ENCODE peak calls at places on chromosomes 7 and 10, in seven cellular contexts. One of them, this sample, is unnamed.

GRCh38 chr10:13173619-13174018 is 12.3 kb downstream of the MCM10 start:
- DNase-seq in mammary epithelial cell: no peak
- DNase-seq in HepG2: peak; percentile 65
- DNase-seq in fibroblast of lung: no peak
- DNase-seq in astrocyte: no peak
- DNase-seq in K562: no peak
- DNase-seq in H1: no peak
- DNase-seq in this sample: no peak

GRCh38 chr10:98135222-98135899 is 904 bp downstream of the R3HCC1L start:
- DNase-seq in HepG2: no peak
- DNase-seq in H1: no peak
- DNase-seq in fibroblast of lung: peak; percentile 25
- DNase-seq in astrocyte: peak; percentile 2
- DNase-seq in K562: no peak
- DNase-seq in mammary epithelial cell: no peak
- DNase-seq in this sample: no peak

GRCh38 chr10:80581469-80581835 is 43.8 kb downstream of the SH2D4B start:
- DNase-seq in HepG2: no peak
- DNase-seq in H1: no peak
- DNase-seq in K562: no peak
- DNase-seq in astrocyte: no peak
- DNase-seq in fibroblast of lung: no peak
- DNase-seq in mammary epithelial cell: no peak
- DNase-seq in this sample: no peak

GRCh38 chr7:14092376-14092775 is 102.9 kb upstream of the ETV1 start:
- DNase-seq in mammary epithelial cell: no peak
- DNase-seq in K562: no peak
- DNase-seq in HepG2: no peak
- DNase-seq in astrocyte: no peak
- DNase-seq in fibroblast of lung: no peak
- DNase-seq in H1: no peak
- DNase-seq in this sample: no peak

GRCh38 chr10:16653223-16653622 is 131.5 kb upstream of the C1QL3 start:
- DNase-seq in HepG2: no peak
- DNase-seq in mammary epithelial cell: peak; percentile 8
- DNase-seq in fibroblast of lung: no peak
- DNase-seq in H1: no peak
- DNase-seq in K562: no peak
- DNase-seq in astrocyte: no peak
- DNase-seq in this sample: no peak

GRCh38 chr10:34299105-34299611 is 515.9 kb downstream of the PARD3 start:
- DNase-seq in fibroblast of lung: peak; percentile 55
- DNase-seq in mammary epithelial cell: peak; percentile 34
- DNase-seq in H1: no peak
- DNase-seq in K562: no peak
- DNase-seq in HepG2: no peak
- DNase-seq in astrocyte: peak; percentile 60
- DNase-seq in this sample: no peak

GRCh38 chr10:122301055-122301810 is 30.1 kb downstream of the BTBD16 start:
- DNase-seq in fibroblast of lung: peak; percentile 38
- DNase-seq in mammary epithelial cell: no peak
- DNase-seq in H1: no peak
- DNase-seq in K562: no peak
- DNase-seq in HepG2: no peak
- DNase-seq in astrocyte: peak; percentile 96
- DNase-seq in this sample: no peak

GRCh38 chr10:132590752-132591121 is 53.1 kb downstream of the INPP5A start:
- DNase-seq in H1: no peak
- DNase-seq in astrocyte: no peak
- DNase-seq in mammary epithelial cell: peak; percentile 6
- DNase-seq in K562: no peak
- DNase-seq in HepG2: no peak
- DNase-seq in fibroblast of lung: no peak
- DNase-seq in this sample: no peak

GRCh38 chr10:18164771-18165361 is 24.6 kb downstream of the CACNB2 start:
- DNase-seq in fibroblast of lung: peak; percentile 98
- DNase-seq in mammary epithelial cell: no peak
- DNase-seq in K562: no peak
- DNase-seq in H1: no peak
- DNase-seq in astrocyte: peak; percentile 93
- DNase-seq in HepG2: no peak
- DNase-seq in this sample: no peak

GRCh38 chr7:131629203-131629871 is 72.9 kb upstream of the PODXL start:
- DNase-seq in K562: no peak
- DNase-seq in mammary epithelial cell: peak; percentile 40
- DNase-seq in H1: no peak
- DNase-seq in HepG2: no peak
- DNase-seq in astrocyte: peak; percentile 74
- DNase-seq in fibroblast of lung: peak; percentile 38
- DNase-seq in this sample: no peak

DNA sequence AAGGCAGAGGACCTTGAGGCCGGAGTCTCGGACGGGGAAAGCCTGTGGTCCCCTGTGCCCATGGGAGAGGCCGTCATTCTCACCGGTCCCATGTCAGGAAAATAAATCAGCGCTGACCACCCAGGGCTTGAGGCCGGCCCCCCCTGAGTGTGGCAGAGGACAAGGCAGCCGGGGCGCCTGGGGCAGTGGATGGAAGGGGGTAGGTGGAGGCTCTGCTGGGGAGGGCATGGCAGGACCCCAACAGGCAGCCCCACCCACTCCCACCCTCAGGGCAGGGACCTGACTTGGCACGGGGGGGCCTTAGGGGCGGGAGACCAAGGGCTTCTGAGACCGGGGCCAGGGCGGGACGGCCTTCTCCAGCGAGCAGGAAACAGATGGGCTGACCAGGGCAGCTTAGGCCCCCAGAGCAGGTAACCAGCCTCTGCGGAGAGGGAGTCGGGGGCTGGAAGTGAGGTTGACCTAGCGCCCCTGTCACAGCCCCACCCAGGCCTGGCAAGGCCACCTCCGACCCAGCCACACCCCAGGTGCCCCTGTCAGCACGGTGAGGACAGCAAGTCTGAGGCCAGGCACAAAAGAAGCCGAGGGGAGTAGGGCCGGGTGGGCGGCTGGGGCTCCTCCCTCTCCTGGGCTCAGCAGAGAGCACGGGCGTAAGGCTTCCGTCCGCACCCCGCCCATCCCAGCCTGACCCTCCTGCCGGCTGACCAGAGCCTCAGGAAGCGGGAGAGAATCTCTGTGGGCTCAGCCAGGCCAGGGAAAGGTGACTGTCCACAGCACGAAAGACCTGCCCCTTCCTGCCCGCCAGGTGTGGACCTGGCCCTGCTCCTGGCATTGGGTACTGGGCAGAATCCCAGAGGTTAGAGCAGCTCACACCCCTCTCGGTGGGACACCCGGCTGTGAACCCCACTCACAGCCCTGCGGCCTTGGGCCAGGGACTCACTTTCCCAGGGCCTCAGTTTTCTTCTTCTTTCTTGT is 87.4 kb downstream of the FOXL3 start:
- DNase-seq in H1: no peak
- DNase-seq in fibroblast of lung: no peak
- DNase-seq in K562: no peak
- DNase-seq in astrocyte: no peak
- DNase-seq in mammary epithelial cell: no peak
- DNase-seq in HepG2: no peak
- DNase-seq in this sample: no peak
- H3K4me1 ChIP-seq in H1: peaks cover 8% of the 10 kb centered on the region
- H3K4me1 ChIP-seq in fibroblast of lung: no peaks in the 10 kb centered on the region
- H3K4me1 ChIP-seq in K562: no peaks in the 10 kb centered on the region
- H3K4me1 ChIP-seq in astrocyte: no peaks in the 10 kb centered on the region
- H3K4me1 ChIP-seq in mammary epithelial cell: peaks cover 16% of the 10 kb centered on the region
- H3K4me1 ChIP-seq in HepG2: peaks cover 52% of the 10 kb centered on the region
- H3K4me1 ChIP-seq in this sample: no peaks in the 10 kb centered on the region

GRCh38 chr10:8044908-8045727 is 9.4 kb upstream of the GATA3 start:
- DNase-seq in K562: peak; percentile 28
- DNase-seq in fibroblast of lung: no peak
- DNase-seq in astrocyte: no peak
- DNase-seq in H1: no peak
- DNase-seq in mammary epithelial cell: peak; percentile 27
- DNase-seq in HepG2: no peak
- DNase-seq in this sample: no peak
- TF ChIP-seq EZH2 in K562: peak; percentile 50
- TF ChIP-seq EZH2 in fibroblast of lung: peak; percentile 87
- TF ChIP-seq EZH2 in astrocyte: peak; percentile 64
- TF ChIP-seq EZH2 in H1: peak; percentile 41
- TF ChIP-seq EZH2 in mammary epithelial cell: no peak
- TF ChIP-seq EZH2 in HepG2: peak; percentile 59
- TF ChIP-seq EZH2 in this sample: no peak

GRCh38 chr10:96280859-96281258 is 9.5 kb upstream of the BLNK start:
- DNase-seq in HepG2: no peak
- DNase-seq in H1: no peak
- DNase-seq in fibroblast of lung: no peak
- DNase-seq in mammary epithelial cell: peak; percentile 82
- DNase-seq in K562: no peak
- DNase-seq in astrocyte: no peak
- DNase-seq in this sample: no peak
- H3K4me1 ChIP-seq in HepG2: no peaks in the 10 kb centered on the region
- H3K4me1 ChIP-seq in H1: no peaks in the 10 kb centered on the region
- H3K4me1 ChIP-seq in fibroblast of lung: no peaks in the 10 kb centered on the region
- H3K4me1 ChIP-seq in mammary epithelial cell: peaks cover 41% of the 10 kb centered on the region
- H3K4me1 ChIP-seq in K562: no peaks in the 10 kb centered on the region
- H3K4me1 ChIP-seq in astrocyte: no peaks in the 10 kb centered on the region
- H3K4me1 ChIP-seq in this sample: no peaks in the 10 kb centered on the region

GRCh38 chr10:22026287-22026686 is 22.8 kb upstream of the DNAJC1 start:
- DNase-seq in K562: no peak
- DNase-seq in H1: no peak
- DNase-seq in mammary epithelial cell: no peak
- DNase-seq in astrocyte: no peak
- DNase-seq in fibroblast of lung: no peak
- DNase-seq in HepG2: no peak
- DNase-seq in this sample: no peak

GRCh38 chr10:22029450-22030236 is 26.1 kb upstream of the DNAJC1 start:
- DNase-seq in fibroblast of lung: peak; percentile 4
- DNase-seq in astrocyte: no peak
- DNase-seq in K562: no peak
- DNase-seq in HepG2: no peak
- DNase-seq in H1: no peak
- DNase-seq in mammary epithelial cell: peak; percentile 5
- DNase-seq in this sample: no peak

GRCh38 chr10:22023508-22023907 is 20.0 kb upstream of the DNAJC1 start:
- DNase-seq in astrocyte: no peak
- DNase-seq in mammary epithelial cell: no peak
- DNase-seq in H1: no peak
- DNase-seq in fibroblast of lung: no peak
- DNase-seq in HepG2: no peak
- DNase-seq in K562: no peak
- DNase-seq in this sample: no peak

GRCh38 chr10:22030421-22030820 is 26.9 kb upstream of the DNAJC1 start:
- DNase-seq in fibroblast of lung: no peak
- DNase-seq in H1: no peak
- DNase-seq in mammary epithelial cell: no peak
- DNase-seq in HepG2: no peak
- DNase-seq in K562: no peak
- DNase-seq in astrocyte: no peak
- DNase-seq in this sample: no peak

GRCh38 chr10:22027666-22028238 is 24.2 kb upstream of the DNAJC1 start:
- DNase-seq in HepG2: no peak
- DNase-seq in H1: no peak
- DNase-seq in astrocyte: no peak
- DNase-seq in mammary epithelial cell: no peak
- DNase-seq in K562: no peak
- DNase-seq in fibroblast of lung: no peak
- DNase-seq in this sample: no peak
- TF ChIP-seq EZH2 in HepG2: no peak
- TF ChIP-seq EZH2 in H1: no peak
- TF ChIP-seq EZH2 in astrocyte: no peak
- TF ChIP-seq EZH2 in mammary epithelial cell: no peak
- TF ChIP-seq EZH2 in K562: no peak
- TF ChIP-seq EZH2 in fibroblast of lung: no peak
- TF ChIP-seq EZH2 in this sample: no peak

DNA sequence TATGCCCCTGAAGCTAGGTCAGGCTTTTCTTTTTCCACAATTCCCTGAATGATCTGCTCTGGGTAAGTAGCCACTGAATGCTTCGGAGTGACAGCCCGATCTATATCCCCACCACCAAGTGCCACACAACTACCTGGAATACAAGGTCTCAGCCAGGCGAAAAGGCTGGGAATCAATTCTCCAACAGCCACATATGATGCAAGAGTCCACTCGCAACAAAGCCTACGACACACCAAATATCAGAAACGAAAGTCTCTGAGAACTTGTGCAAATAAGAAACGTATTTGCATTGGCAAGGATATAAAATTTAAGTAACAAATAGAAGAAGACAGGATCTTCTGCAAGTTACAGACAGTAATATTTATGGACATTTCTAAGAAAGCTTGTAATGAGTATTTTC is 5.7 kb downstream of the HIPK2 start:
- DNase-seq in fibroblast of lung: peak; percentile 40
- DNase-seq in K562: no peak
- DNase-seq in mammary epithelial cell: no peak
- DNase-seq in HepG2: peak; percentile 65
- DNase-seq in H1: no peak
- DNase-seq in astrocyte: no peak
- DNase-seq in this sample: no peak
- H3K4me1 ChIP-seq in fibroblast of lung: peaks cover 20% of the 10 kb centered on the region
- H3K4me1 ChIP-seq in K562: peaks cover 8% of the 10 kb centered on the region
- H3K4me1 ChIP-seq in mammary epithelial cell: peaks cover 61% of the 10 kb centered on the region
- H3K4me1 ChIP-seq in HepG2: peaks cover 75% of the 10 kb centered on the region
- H3K4me1 ChIP-seq in H1: no peaks in the 10 kb centered on the region
- H3K4me1 ChIP-seq in astrocyte: peaks cover 43% of the 10 kb centered on the region
- H3K4me1 ChIP-seq in this sample: peaks cover 70% of the 10 kb centered on the region

This sample was measured in MM.1S.